ENCODE peak calls at places on chromosome 6, in ten cellular contexts. L is aorta, G is heart left ventricle, F is BE2C, J is heart right ventricle, Z is transverse colon, V is mesendoderm, K is HCT116, U is right atrium auricular region, Y is iPS DF 6.9. C is an unnamed sample. For H3K4me1 and H3K27me3, the result is how much of the 10 kb centered on the place peaks cover.

GRCh38 chr6:85078071-85078470 is 313.7 kb upstream of the TBX18 start:
- DNase-seq in L (no peak), J (no peak), Z (no peak), Y (no peak), V (peak), G (no peak), U (no peak), K (peak), F (no peak), C (no peak)

GRCh38 chr6:154887051-154887450 is 108.1 kb upstream of the TIAM2 start:
- DNase-seq in U (no peak), F (no peak), V (no peak), Y (no peak), K (no peak), L (no peak), Z (no peak), G (no peak), J (no peak), C (no peak)

GRCh38 chr6:100138346-100139022 is 144.5 kb upstream of the MCHR2 start:
- DNase-seq in G (no peak), U (no peak), Y (no peak), F (no peak), J (no peak), V (no peak), K (no peak), L (no peak), Z (no peak), C (no peak)

GRCh38 chr6:75642314-75642713 is 40.6 kb downstream of the SENP6 start:
- DNase-seq in Y (no peak), K (no peak), G (no peak), U (no peak), L (no peak), F (no peak), V (no peak), J (no peak), Z (no peak), C (no peak)

GRCh38 chr6:10383312-10384063 is 31.4 kb downstream of the TFAP2A start:
- DNase-seq in G (no peak), F (no peak), Z (no peak), U (no peak), J (no peak), L (no peak), V (no peak), K (peak), Y (no peak), C (no peak)

GRCh38 chr6:152313542-152314482 is 323.4 kb downstream of the SYNE1 start:
- DNase-seq in K (no peak), Y (no peak), F (no peak), L (no peak), V (peak), J (no peak), U (no peak), Z (no peak), G (no peak), C (no peak)

GRCh38 chr6:146047356-146047755 is 18.5 kb downstream of the GRM1 start:
- DNase-seq in Y (no peak), J (no peak), L (no peak), F (no peak), K (no peak), G (no peak), U (no peak), Z (no peak), V (no peak), C (no peak)

GRCh38 chr6:68229566-68229965 is 405.5 kb upstream of the ADGRB3 start:
- DNase-seq in Z (no peak), G (no peak), U (no peak), Y (no peak), J (no peak), F (no peak), K (no peak), V (no peak), L (no peak), C (no peak)

GRCh38 chr6:14396826-14397517 is 279.4 kb downstream of the CD83 start:
- DNase-seq in Y (no peak), J (no peak), K (no peak), F (peak), G (no peak), U (no peak), V (peak), L (no peak), Z (peak), C (no peak)

GRCh38 chr6:36650848-36651247 is 27.7 kb upstream of the CDKN1A start:
- DNase-seq in J (no peak), Y (no peak), L (no peak), V (peak), U (no peak), Z (peak), F (no peak), K (no peak), G (no peak), C (no peak)

GRCh38 chr6:142374090-142374783 is 72.4 kb downstream of the ADGRG6 start:
- DNase-seq in J (no peak), Z (no peak), K (no peak), Y (no peak), U (no peak), F (no peak), V (peak), G (no peak), L (no peak), C (no peak)

GRCh38 chr6:69883551-69883950 is 17.2 kb downstream of the COL19A1 start:
- DNase-seq in U (no peak), J (no peak), K (no peak), Z (no peak), F (no peak), L (no peak), G (no peak), V (no peak), Y (no peak), C (no peak)

GRCh38 chr6:134004714-134005113 is 47.7 kb downstream of the SLC2A12 start:
- DNase-seq in Y (no peak), J (no peak), L (no peak), F (no peak), K (no peak), U (no peak), Z (no peak), V (no peak), G (no peak), C (no peak)

GRCh38 chr6:152909241-152909640 is 73.6 kb downstream of the FBXO5 start:
- DNase-seq in G (no peak), V (no peak), Y (no peak), Z (no peak), U (no peak), K (no peak), L (no peak), J (no peak), F (no peak), C (no peak)

DNA sequence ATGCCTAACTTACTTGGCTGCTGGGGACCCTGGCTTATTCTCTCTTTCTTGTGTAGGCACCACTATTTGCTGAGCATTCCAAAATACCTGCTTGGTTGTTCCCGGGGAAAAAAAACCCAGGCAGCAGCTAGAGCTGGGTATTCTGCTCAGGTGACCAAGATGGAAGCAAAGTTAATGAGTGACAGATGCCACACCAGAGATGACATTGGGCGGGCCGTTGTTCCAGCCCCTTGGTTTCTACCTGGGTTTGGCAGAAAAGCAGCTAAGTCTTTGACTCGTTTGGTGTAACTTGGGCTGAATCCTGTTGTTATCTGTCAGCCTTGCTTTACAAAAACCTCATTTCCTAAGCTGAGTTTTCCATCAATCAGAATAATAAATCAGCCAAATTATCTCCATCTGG is 201.9 kb upstream of the GMDS start:
- DNase-seq in L (no peak), F (no peak), K (no peak), G (no peak), Z (peak), Y (no peak), J (no peak), U (no peak), V (no peak), C (no peak)
- H3K4me3 ChIP-seq in L (no peak), F (no peak), K (no peak), G (no peak), Z (no peak), Y (no peak), J (no peak), U (no peak), V (no peak), C (no peak)

GRCh38 chr6:108118359-108118724 is 43.8 kb upstream of the OSTM1 start:
- DNase-seq in K (no peak), U (no peak), Y (no peak), L (no peak), G (no peak), V (no peak), Z (no peak), F (no peak), J (no peak), C (no peak)
- H3K4me1 ChIP-seq in K (under half), U (under half), Y (under half), L (under half), G (half or more), V (under half), Z (half or more), F (under half), J (half or more), C (half or more)

GRCh38 chr6:74602206-74602605 is 603.6 kb downstream of the COL12A1 start:
- DNase-seq in J (no peak), U (no peak), V (no peak), Z (no peak), L (no peak), F (no peak), K (no peak), Y (no peak), G (no peak), C (no peak)

GRCh38 chr6:74598473-74599393 is 607.1 kb downstream of the COL12A1 start:
- DNase-seq in Y (no peak), K (no peak), J (no peak), Z (no peak), V (no peak), G (no peak), L (no peak), F (no peak), U (no peak), C (no peak)

GRCh38 chr6:74597840-74598239 is 608.0 kb downstream of the COL12A1 start:
- DNase-seq in V (no peak), G (no peak), Z (no peak), U (no peak), K (no peak), J (no peak), L (no peak), F (no peak), Y (no peak), C (no peak)

GRCh38 chr6:74597266-74597665 is 608.6 kb downstream of the COL12A1 start:
- DNase-seq in V (no peak), F (no peak), J (no peak), L (no peak), U (no peak), G (no peak), Z (no peak), K (no peak), Y (no peak), C (no peak)

GRCh38 chr6:74596586-74596985 is 609.3 kb downstream of the COL12A1 start:
- DNase-seq in V (no peak), G (no peak), F (no peak), U (no peak), Y (no peak), J (no peak), Z (no peak), K (no peak), L (no peak), C (no peak)
- H3K27me3 ChIP-seq in V (under half), G (under half), F (under half), U (under half), Y (under half), J (under half), Z (under half), K (under half), L (under half), C (under half)

GRCh38 chr6:147506704-147507114 is 1.8 kb upstream of the SAMD5 start:
- DNase-seq in G (peak), F (peak), U (no peak), V (peak), Y (no peak), Z (peak), J (peak), L (peak), K (no peak), C (peak)
- H3K4me3 ChIP-seq in G (peak), F (peak), U (peak), V (no peak), Y (peak), Z (peak), J (peak), L (no peak), K (peak), C (peak)

GRCh38 chr6:139967497-139967896 is 593.0 kb upstream of the CITED2 start:
- DNase-seq in U (no peak), K (no peak), F (no peak), Y (no peak), V (no peak), J (no peak), Z (no peak), L (no peak), G (no peak), C (no peak)
- H3K4me1 ChIP-seq in U (under half), K (under half), F (under half), Y (under half), V (under half), J (under half), Z (under half), L (under half), G (under half), C (under half)

DNA sequence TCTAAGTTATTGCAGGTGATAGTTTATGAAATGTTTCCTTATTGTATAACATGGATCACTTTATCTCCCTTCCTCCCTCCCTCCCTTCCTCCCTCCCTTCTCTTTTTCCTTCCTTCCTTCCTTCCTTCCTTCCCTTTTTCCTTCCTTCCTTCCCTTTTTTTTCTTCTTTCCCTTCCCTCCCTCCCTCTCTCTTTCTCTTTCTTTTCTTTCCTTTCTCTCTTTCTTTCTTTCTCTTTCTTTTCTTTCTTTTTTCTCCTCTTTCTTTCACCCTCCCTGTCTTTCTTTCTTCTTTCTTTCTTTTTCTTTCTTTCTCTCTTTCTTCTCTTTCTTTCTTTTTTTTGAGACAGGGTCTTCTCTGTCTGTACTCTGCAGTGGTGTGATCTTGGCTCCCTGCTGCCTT is 5.8 kb downstream of the OR2B3 start:
- DNase-seq in V (no peak), L (no peak), G (no peak), U (no peak), Y (no peak), F (no peak), K (no peak), Z (no peak), J (no peak), C (no peak)
- H3K27me3 ChIP-seq in V (under half), L (under half), G (under half), U (under half), Y (under half), F (under half), K (under half), Z (under half), J (under half), C (under half)

DNA sequence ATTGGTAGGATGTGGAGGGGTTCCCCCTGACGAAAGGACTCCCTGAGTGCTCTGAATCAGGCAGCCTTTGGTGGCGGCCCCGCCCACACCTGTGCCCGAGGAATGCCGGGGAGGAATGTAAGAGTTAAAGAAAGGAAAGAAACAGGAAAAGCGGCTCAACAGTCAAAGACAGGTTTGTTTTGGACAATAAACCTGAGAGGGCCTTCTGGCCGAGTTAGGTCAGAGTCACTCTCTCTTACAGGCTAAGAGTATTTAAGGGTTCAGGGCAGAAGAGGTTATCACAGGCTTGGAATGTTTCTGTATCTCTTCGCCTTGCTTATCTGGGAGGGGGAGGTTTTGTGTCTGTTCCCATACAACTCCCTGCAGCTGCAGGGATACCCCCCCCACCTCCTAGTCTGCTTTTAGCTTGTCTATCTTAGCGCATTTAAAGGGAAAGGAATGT is 32.9 kb downstream of the DYNLT1 start:
- DNase-seq in Z (no peak), L (no peak), U (peak), K (no peak), V (peak), J (no peak), Y (peak), F (no peak), G (no peak), C (no peak)
- H3K4me3 ChIP-seq in Z (no peak), L (no peak), U (no peak), K (no peak), V (no peak), J (no peak), Y (no peak), F (no peak), G (no peak), C (no peak)

GRCh38 chr6:148516116-148517016 is 173.7 kb downstream of the SASH1 start:
- DNase-seq in J (no peak), V (no peak), G (no peak), K (no peak), Z (no peak), F (no peak), L (no peak), Y (no peak), U (no peak), C (no peak)

GRCh38 chr6:148521158-148521557 is 178.5 kb downstream of the SASH1 start:
- DNase-seq in F (no peak), Y (no peak), V (no peak), G (no peak), U (no peak), Z (no peak), L (no peak), J (no peak), K (no peak), C (no peak)

GRCh38 chr6:148517518-148517917 is 174.9 kb downstream of the SASH1 start:
- DNase-seq in V (no peak), J (no peak), U (no peak), Y (no peak), Z (no peak), F (no peak), G (no peak), K (no peak), L (no peak), C (no peak)

GRCh38 chr6:148520109-148520841 is 177.6 kb downstream of the SASH1 start:
- DNase-seq in K (no peak), V (no peak), J (no peak), U (no peak), L (no peak), G (no peak), F (no peak), Y (no peak), Z (no peak), C (no peak)

GRCh38 chr6:148518371-148519156 is 175.9 kb downstream of the SASH1 start:
- DNase-seq in U (no peak), F (no peak), Z (no peak), Y (no peak), G (no peak), J (peak), V (no peak), L (no peak), K (no peak), C (peak)
- H3K4me1 ChIP-seq in U (under half), F (under half), Z (under half), Y (under half), G (under half), J (half or more), V (under half), L (under half), K (under half), C (half or more)

GRCh38 chr6:165817148-165817547 is 154.1 kb upstream of the PDE10A start:
- DNase-seq in J (no peak), V (peak), G (no peak), Z (no peak), L (no peak), U (no peak), Y (no peak), F (no peak), K (no peak), C (no peak)
- H3K27me3 ChIP-seq in J (under half), V (under half), G (under half), Z (under half), L (under half), U (under half), Y (under half), F (under half), K (under half), C (under half)